ENCODE peak calls at places on chromosomes 2 and 18, in five cellular contexts. R is activated CD4-positive, alpha-beta T cell treated with anti-CD3 and anti-CD28 coated beads for 48 hours; X is astrocyte of the spinal cord; Y is NCI-H1694 treated with DMSO at 0.1 percent for 48 hours; G is K562. H is an unnamed sample.

GRCh38 chr2:6946722-6947121 is 29.5 kb downstream of the RNF144A start:
- DNase-seq in Y (no peak), X (peak; percentile 86), R (no peak), G (no peak), H (no peak)

GRCh38 chr2:72140621-72140960 is 7.1 kb downstream of the CYP26B1 start:
- DNase-seq in G (no peak), Y (no peak), R (no peak), X (no peak), H (peak; percentile 47)

GRCh38 chr2:56202722-56203121 is 18.9 kb downstream of the CCDC85A start:
- DNase-seq in Y (no peak), G (no peak), X (no peak), R (no peak), H (no peak)

GRCh38 chr18:70536370-70537062 is 247.7 kb downstream of the SOCS6 start:
- DNase-seq in X (no peak), G (no peak), Y (no peak), R (no peak), H (no peak)

GRCh38 chr2:196849895-196850294 is 40.7 kb upstream of the C2orf66 start:
- DNase-seq in R (no peak), Y (peak; percentile 38), X (peak; percentile 43), G (no peak), H (no peak)

GRCh38 chr2:174779361-174779928 is 15.2 kb upstream of the CHRNA1 start:
- DNase-seq in Y (no peak), R (no peak), X (peak; percentile 64), G (no peak), H (no peak)

GRCh38 chr2:207531024-207531411 is 1.3 kb downstream of the CREB1 start:
- DNase-seq in X (no peak), R (peak; percentile 59), Y (no peak), G (no peak), H (no peak)

GRCh38 chr2:78263571-78263970 is 741.4 kb upstream of the LRRTM4 start:
- DNase-seq in X (no peak), R (no peak), G (no peak), Y (no peak), H (no peak)

GRCh38 chr18:53567935-53568574 is 656.4 kb downstream of the MBD2 start:
- DNase-seq in R (no peak), X (peak; percentile 32), G (no peak), Y (peak; percentile 24), H (no peak)

GRCh38 chr2:176066645-176067586 is 16.8 kb downstream of the EVX2 start:
- DNase-seq in G (no peak), X (no peak), R (no peak), Y (no peak), H (no peak)

GRCh38 chr2:140600116-140600515 is 1530.7 kb downstream of the LRP1B start:
- DNase-seq in X (peak; percentile 85), G (no peak), R (no peak), Y (no peak), H (no peak)

GRCh38 chr2:232800166-232800565 is 23.8 kb upstream of the KCNJ13 start:
- DNase-seq in R (no peak), X (no peak), G (no peak), Y (no peak), H (no peak)

GRCh38 chr2:1830936-1831616 is 86.8 kb upstream of the PXDN start:
- DNase-seq in Y (no peak), R (no peak), X (no peak), G (no peak), H (no peak)

GRCh38 chr18:31679806-31680793 is 4.3 kb downstream of the B4GALT6 start:
- DNase-seq in G (no peak), X (no peak), R (no peak), Y (no peak), H (no peak)

GRCh38 chr2:9191044-9191481 is 15.5 kb upstream of the ASAP2 start:
- DNase-seq in G (no peak), R (no peak), Y (no peak), X (peak; percentile 93), H (no peak)

GRCh38 chr2:222336442-222336841 is 37.6 kb upstream of the PAX3 start:
- DNase-seq in R (no peak), G (no peak), X (no peak), Y (no peak), H (no peak)

GRCh38 chr18:79681484-79682387 is 2.1 kb downstream of the CTDP1 start:
- DNase-seq in G (no peak), Y (no peak), R (peak; percentile 83), X (no peak), H (no peak)

GRCh38 chr2:227164745-227165350 is 424 bp downstream of the COL4A3 start:
- DNase-seq in R (peak; percentile 44), Y (no peak), X (no peak), G (no peak), H (no peak)

GRCh38 chr2:274503-274902 is 9.8 kb downstream of the ACP1 start:
- DNase-seq in Y (no peak), R (no peak), X (no peak), G (no peak), H (no peak)

GRCh38 chr2:221716434-221717303 is 144.6 kb upstream of the EPHA4 start:
- DNase-seq in R (no peak), X (peak; percentile 77), Y (no peak), G (no peak), H (no peak)

GRCh38 chr2:206255003-206255402 is 19.5 kb upstream of the ZDBF2 start:
- DNase-seq in X (no peak), Y (no peak), R (no peak), G (no peak), H (no peak)

GRCh38 chr2:64768426-64769033 is 114.8 kb upstream of the SERTAD2 start:
- DNase-seq in G (no peak), X (no peak), R (no peak), Y (no peak), H (no peak)

GRCh38 chr18:69444221-69444620 is 43.5 kb downstream of the DOK6 start:
- DNase-seq in X (peak; percentile 1), Y (no peak), G (no peak), R (no peak), H (no peak)

GRCh38 chr2:71602581-71602980 is 149.2 kb downstream of the DYSF start:
- DNase-seq in R (no peak), Y (no peak), X (no peak), G (no peak), H (no peak)

GRCh38 chr2:110702981-110703380 is 25.1 kb upstream of the BUB1 start:
- DNase-seq in R (no peak), X (no peak), G (no peak), Y (no peak), H (no peak)

GRCh38 chr2:218039171-218039570 is 29.9 kb upstream of the RUFY4 start:
- DNase-seq in R (no peak), G (no peak), X (peak; percentile 5), Y (no peak), H (no peak)

GRCh38 chr18:45802814-45803492 is 22.5 kb upstream of the SIGLEC15 start:
- DNase-seq in Y (no peak), G (no peak), X (peak; percentile 99), R (peak; percentile 22), H (no peak)

GRCh38 chr18:8610442-8610801 is 1.2 kb downstream of the RAB12 start:
- DNase-seq in G (no peak), R (peak; percentile 41), X (no peak), Y (no peak), H (no peak)

GRCh38 chr18:80033181-80034067 is 810 bp upstream of the RBFA start:
- DNase-seq in X (no peak), Y (no peak), R (peak; percentile 85), G (no peak), H (no peak)

GRCh38 chr18:49784427-49785185 is 28.7 kb downstream of the ACAA2 start:
- DNase-seq in G (no peak), Y (no peak), X (peak; percentile 13), R (no peak), H (no peak)

GRCh38 chr18:10530852-10531251 is 5.0 kb downstream of the NAPG start:
- DNase-seq in X (peak; percentile 7), G (peak; percentile 35), R (peak; percentile 65), Y (no peak), H (no peak)

GRCh38 chr2:125427721-125428315 is 1228.1 kb upstream of the GYPC start:
- DNase-seq in X (peak; percentile 33), Y (no peak), R (no peak), G (no peak), H (no peak)

GRCh38 chr2:95149397-95149984 is 10.2 kb downstream of the ZNF514 start:
- DNase-seq in X (no peak), Y (no peak), G (no peak), R (no peak), H (no peak)